ENCODE peak calls at places on chromosomes 13 and 19, in four cellular contexts. T, Z, X and S are unnamed samples.

GRCh38 chr13:114110091-114110829 is 22.2 kb downstream of the RASA3 start:
- DNase-seq in T (no peak), Z (no peak), X (no peak), S (no peak)

GRCh38 chr13:45119469-45119989 is 781 bp upstream of the GTF2F2 start:
- DNase-seq in T (no peak), Z (no peak), X (no peak), S (no peak)

GRCh38 chr13:47332149-47332548 is 435.3 kb upstream of the HTR2A start:
- DNase-seq in T (no peak), Z (no peak), X (no peak), S (no peak)

GRCh38 chr13:59774511-59774911 is 389.2 kb downstream of the DIAPH3 start:
- DNase-seq in T (peak), Z (no peak), X (no peak), S (no peak)

GRCh38 chr13:40388617-40389016 is 277.8 kb downstream of the FOXO1 start:
- DNase-seq in T (no peak), Z (no peak), X (no peak), S (no peak)

GRCh38 chr13:47085346-47085745 is 188.5 kb upstream of the HTR2A start:
- DNase-seq in T (no peak), Z (no peak), X (no peak), S (no peak)

GRCh38 chr13:110113284-110113764 is 193.6 kb downstream of the COL4A1 start:
- DNase-seq in T (no peak), Z (no peak), X (no peak), S (no peak)

GRCh38 chr13:113087923-113088690 is 17.5 kb upstream of the F7 start:
- DNase-seq in T (no peak), Z (no peak), X (no peak), S (no peak)

GRCh38 chr19:30666301-30666803 is 294.2 kb downstream of the ZNF536 start:
- DNase-seq in T (peak), Z (no peak), X (peak), S (no peak)

GRCh38 chr19:27867981-27868380 is 1345.0 kb downstream of the UQCRFS1 start:
- DNase-seq in T (no peak), Z (no peak), X (no peak), S (no peak)

GRCh38 chr19:5826531-5827341 is 12.8 kb downstream of the FUT6 start:
- DNase-seq in T (peak), Z (peak), X (no peak), S (peak)

GRCh38 chr19:3663838-3664237 is 36.4 kb downstream of the PIP5K1C start:
- DNase-seq in T (no peak), Z (no peak), X (no peak), S (no peak)

GRCh38 chr13:25752957-25753540 is 298.8 kb downstream of the SHISA2 start:
- DNase-seq in T (no peak), Z (no peak), X (no peak), S (no peak)

GRCh38 chr13:101401196-101401595 is 15.1 kb downstream of the NALCN start:
- DNase-seq in T (no peak), Z (no peak), X (no peak), S (no peak)

GRCh38 chr19:7989071-7989575 is 16.3 kb downstream of the ELAVL1 start:
- DNase-seq in T (no peak), Z (no peak), X (no peak), S (no peak)

GRCh38 chr13:44967656-44968451 is 21.4 kb downstream of the NUFIP1 start:
- DNase-seq in T (no peak), Z (no peak), X (no peak), S (no peak)

GRCh38 chr19:38706792-38707511 is 37.3 kb downstream of the CAPN12 start:
- DNase-seq in T (no peak), Z (no peak), X (no peak), S (no peak)

GRCh38 chr19:16315825-16316505 is 8.7 kb upstream of the KLF2 start:
- DNase-seq in T (no peak), Z (no peak), X (peak), S (no peak)

GRCh38 chr13:41978007-41978406 is 17.1 kb upstream of the VWA8 start:
- DNase-seq in T (no peak), Z (no peak), X (no peak), S (no peak)

GRCh38 chr19:17739121-17739875 is 12.0 kb upstream of the FCHO1 start:
- DNase-seq in T (no peak), Z (no peak), X (peak), S (no peak)

GRCh38 chr13:99086149-99086868 is 108.4 kb upstream of the DOCK9 start:
- DNase-seq in T (no peak), Z (no peak), X (peak), S (peak)

GRCh38 chr19:33703438-33703750 is 81.6 kb downstream of the CHST8 start:
- DNase-seq in T (no peak), Z (no peak), X (no peak), S (no peak)

GRCh38 chr13:106036870-106037269 is 498.6 kb downstream of the EFNB2 start:
- DNase-seq in T (no peak), Z (peak), X (no peak), S (peak)

GRCh38 chr13:52765991-52766390 is 26.4 kb upstream of the CNMD start:
- DNase-seq in T (no peak), Z (no peak), X (no peak), S (no peak)

GRCh38 chr13:52767949-52768516 is 28.4 kb upstream of the CNMD start:
- DNase-seq in T (no peak), Z (no peak), X (no peak), S (no peak)
- TF ChIP-seq FOSL1 in T (no peak), Z (no peak), X (no peak), S (no peak)

GRCh38 chr13:111908981-111909380 is 158.0 kb upstream of the SOX1 start:
- DNase-seq in T (no peak), Z (no peak), X (no peak), S (no peak)
- TF ChIP-seq FOSL1 in T (no peak), Z (no peak), X (no peak), S (no peak)

GRCh38 chr13:74871671-74872070 is 610.3 kb downstream of the TBC1D4 start:
- DNase-seq in T (no peak), Z (no peak), X (no peak), S (no peak)
- TF ChIP-seq FOSL1 in T (no peak), Z (no peak), X (no peak), S (no peak)

DNA sequence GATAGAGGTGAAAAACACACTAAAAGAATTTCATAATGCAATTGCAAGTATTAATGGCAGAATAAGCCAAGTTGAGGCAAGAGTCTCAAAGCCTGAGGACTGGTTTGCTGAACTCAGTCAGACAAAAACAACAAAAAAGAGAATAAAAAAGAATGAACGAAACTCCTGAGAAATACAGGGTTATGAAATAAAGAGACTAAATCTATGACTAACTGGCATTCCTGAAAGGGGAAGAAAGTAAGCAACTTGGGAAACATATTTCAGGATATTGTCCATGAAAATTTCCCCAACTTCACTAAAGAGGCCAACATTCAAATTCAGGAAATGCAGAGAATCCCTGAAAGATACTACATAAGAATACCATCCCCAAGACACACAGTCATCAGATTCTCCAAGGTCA is 47.8 kb downstream of the UBL3 start:
- DNase-seq in T (no peak), Z (no peak), X (no peak), S (no peak)
- TF ChIP-seq FOSL1 in T (no peak), Z (no peak), X (no peak), S (no peak)